ENCODE peak calls at places on chromosomes 4 and X, in nine cellular contexts. One of them, this sample, is unnamed.

GRCh38 chrX:148577711-148578110 is 77.3 kb downstream of the AFF2 start:
- DNase-seq in pancreas: no peak
- DNase-seq in mesendoderm: no peak
- DNase-seq in islet precursor cell: no peak
- DNase-seq in AG08396: no peak
- DNase-seq in activated T-helper 1 cell treated with Interleukin-2 at 50 U/mL for 16 hours: no peak
- DNase-seq in HFF-Myc: no peak
- DNase-seq in AG10803: peak
- DNase-seq in osteocyte: no peak
- DNase-seq in this sample: no peak

GRCh38 chr4:24607338-24607737 is 23.0 kb upstream of the DHX15 start:
- DNase-seq in pancreas: no peak
- DNase-seq in mesendoderm: no peak
- DNase-seq in islet precursor cell: no peak
- DNase-seq in AG08396: no peak
- DNase-seq in activated T-helper 1 cell treated with Interleukin-2 at 50 U/mL for 16 hours: no peak
- DNase-seq in HFF-Myc: no peak
- DNase-seq in AG10803: no peak
- DNase-seq in osteocyte: no peak
- DNase-seq in this sample: no peak

GRCh38 chr4:120672558-120673147 is 249.9 kb downstream of the PRDM5 start:
- DNase-seq in pancreas: no peak
- DNase-seq in mesendoderm: peak
- DNase-seq in islet precursor cell: peak
- DNase-seq in AG08396: no peak
- DNase-seq in activated T-helper 1 cell treated with Interleukin-2 at 50 U/mL for 16 hours: no peak
- DNase-seq in HFF-Myc: no peak
- DNase-seq in AG10803: peak
- DNase-seq in osteocyte: no peak
- DNase-seq in this sample: no peak

GRCh38 chr4:111464251-111465045 is 680.8 kb upstream of the FAM241A start:
- DNase-seq in pancreas: no peak
- DNase-seq in mesendoderm: no peak
- DNase-seq in islet precursor cell: peak
- DNase-seq in AG08396: no peak
- DNase-seq in activated T-helper 1 cell treated with Interleukin-2 at 50 U/mL for 16 hours: no peak
- DNase-seq in HFF-Myc: no peak
- DNase-seq in AG10803: no peak
- DNase-seq in osteocyte: no peak
- DNase-seq in this sample: no peak

GRCh38 chr4:107348188-107348872 is 312.2 kb upstream of the DKK2 start:
- DNase-seq in pancreas: no peak
- DNase-seq in mesendoderm: no peak
- DNase-seq in islet precursor cell: no peak
- DNase-seq in AG08396: no peak
- DNase-seq in activated T-helper 1 cell treated with Interleukin-2 at 50 U/mL for 16 hours: no peak
- DNase-seq in HFF-Myc: no peak
- DNase-seq in AG10803: no peak
- DNase-seq in osteocyte: no peak
- DNase-seq in this sample: no peak

GRCh38 chr4:10288830-10289533 is 168.2 kb downstream of the ZNF518B start:
- DNase-seq in pancreas: no peak
- DNase-seq in mesendoderm: no peak
- DNase-seq in islet precursor cell: no peak
- DNase-seq in AG08396: no peak
- DNase-seq in activated T-helper 1 cell treated with Interleukin-2 at 50 U/mL for 16 hours: no peak
- DNase-seq in HFF-Myc: no peak
- DNase-seq in AG10803: no peak
- DNase-seq in osteocyte: no peak
- DNase-seq in this sample: no peak

GRCh38 chr4:55173580-55173979 is 48.2 kb upstream of the KDR start:
- DNase-seq in pancreas: no peak
- DNase-seq in mesendoderm: no peak
- DNase-seq in islet precursor cell: no peak
- DNase-seq in AG08396: no peak
- DNase-seq in activated T-helper 1 cell treated with Interleukin-2 at 50 U/mL for 16 hours: no peak
- DNase-seq in HFF-Myc: no peak
- DNase-seq in AG10803: peak
- DNase-seq in osteocyte: no peak
- DNase-seq in this sample: no peak

GRCh38 chr4:80422727-80423404 is 87.3 kb downstream of the CFAP299 start:
- DNase-seq in pancreas: no peak
- DNase-seq in mesendoderm: no peak
- DNase-seq in islet precursor cell: no peak
- DNase-seq in AG08396: no peak
- DNase-seq in activated T-helper 1 cell treated with Interleukin-2 at 50 U/mL for 16 hours: no peak
- DNase-seq in HFF-Myc: no peak
- DNase-seq in AG10803: no peak
- DNase-seq in osteocyte: no peak
- DNase-seq in this sample: no peak

GRCh38 chr4:2887343-2887742 is 43.7 kb downstream of the ADD1 start:
- DNase-seq in pancreas: no peak
- DNase-seq in mesendoderm: no peak
- DNase-seq in islet precursor cell: no peak
- DNase-seq in AG08396: no peak
- DNase-seq in activated T-helper 1 cell treated with Interleukin-2 at 50 U/mL for 16 hours: no peak
- DNase-seq in HFF-Myc: no peak
- DNase-seq in AG10803: no peak
- DNase-seq in osteocyte: no peak
- DNase-seq in this sample: no peak

GRCh38 chr4:6087669-6088068 is 69.4 kb upstream of the C4orf50 start:
- DNase-seq in pancreas: no peak
- DNase-seq in mesendoderm: peak
- DNase-seq in islet precursor cell: peak
- DNase-seq in AG08396: no peak
- DNase-seq in activated T-helper 1 cell treated with Interleukin-2 at 50 U/mL for 16 hours: no peak
- DNase-seq in HFF-Myc: no peak
- DNase-seq in AG10803: peak
- DNase-seq in osteocyte: no peak
- DNase-seq in this sample: no peak

GRCh38 chrX:107146670-107147069 is 28.0 kb upstream of the RBM41 start:
- DNase-seq in pancreas: no peak
- DNase-seq in mesendoderm: no peak
- DNase-seq in islet precursor cell: no peak
- DNase-seq in AG08396: no peak
- DNase-seq in activated T-helper 1 cell treated with Interleukin-2 at 50 U/mL for 16 hours: no peak
- DNase-seq in HFF-Myc: no peak
- DNase-seq in AG10803: no peak
- DNase-seq in osteocyte: no peak
- DNase-seq in this sample: peak

GRCh38 chrX:141201962-141202361 is 25.0 kb upstream of the LDOC1 start:
- DNase-seq in pancreas: no peak
- DNase-seq in mesendoderm: no peak
- DNase-seq in islet precursor cell: no peak
- DNase-seq in AG08396: no peak
- DNase-seq in activated T-helper 1 cell treated with Interleukin-2 at 50 U/mL for 16 hours: no peak
- DNase-seq in HFF-Myc: no peak
- DNase-seq in AG10803: no peak
- DNase-seq in osteocyte: no peak
- DNase-seq in this sample: no peak

GRCh38 chr4:6439120-6439757 is 33.2 kb downstream of the PPP2R2C start:
- DNase-seq in pancreas: no peak
- DNase-seq in mesendoderm: no peak
- DNase-seq in islet precursor cell: no peak
- DNase-seq in AG08396: no peak
- DNase-seq in activated T-helper 1 cell treated with Interleukin-2 at 50 U/mL for 16 hours: no peak
- DNase-seq in HFF-Myc: no peak
- DNase-seq in AG10803: no peak
- DNase-seq in osteocyte: no peak
- DNase-seq in this sample: no peak

This sample was measured in kidney epithelial cell.